ENCODE peak calls at places on chromosomes 12 and 14, in four cellular contexts. X is HepG2, V is K562, Z is GM12878. J is an unnamed sample.

GRCh38 chr12:39605501-39605900 is 14.1 kb downstream of the ABCD2 start:
- DNase-seq in V (no peak), Z (no peak), X (no peak), J (no peak)

GRCh38 chr14:31881531-31882310 is 195.4 kb upstream of the ARHGAP5 start:
- DNase-seq in X (no peak), Z (no peak), V (no peak), J (no peak)

GRCh38 chr12:14264316-14264715 is 101.2 kb upstream of the ATF7IP start:
- DNase-seq in X (no peak), Z (no peak), V (no peak), J (no peak)

GRCh38 chr12:116266631-116267349 is 10.7 kb downstream of the MED13L start:
- DNase-seq in V (no peak), Z (no peak), X (no peak), J (peak; percentile 46)

GRCh38 chr12:58529114-58529665 is 391.1 kb downstream of the LRIG3 start:
- DNase-seq in V (no peak), Z (no peak), X (no peak), J (peak; percentile 74)

GRCh38 chr14:45526715-45527549 is 273.9 kb upstream of the MIS18BP1 start:
- DNase-seq in Z (peak; percentile 1), X (peak; percentile 63), V (peak; percentile 4), J (no peak)

GRCh38 chr14:70130498-70130897 is 58.3 kb downstream of the SLC8A3 start:
- DNase-seq in V (no peak), Z (no peak), X (no peak), J (no peak)

GRCh38 chr12:27077586-27077985 is 4.8 kb downstream of the C12orf71 start:
- DNase-seq in V (no peak), X (no peak), Z (no peak), J (no peak)

GRCh38 chr12:87756111-87756510 is 273.1 kb downstream of the C12orf50 start:
- DNase-seq in X (no peak), V (no peak), Z (no peak), J (no peak)

GRCh38 chr14:98956616-98957015 is 315.4 kb downstream of the BCL11B start:
- DNase-seq in X (no peak), Z (no peak), V (no peak), J (no peak)

GRCh38 chr14:93073833-93074769 is 41.6 kb downstream of the ITPK1 start:
- DNase-seq in V (no peak), X (peak; percentile 62), Z (no peak), J (peak; percentile 43)

GRCh38 chr14:93075891-93076290 is 39.8 kb downstream of the ITPK1 start:
- DNase-seq in Z (no peak), V (no peak), X (no peak), J (no peak)

GRCh38 chr14:93076755-93077154 is 39.0 kb downstream of the ITPK1 start:
- DNase-seq in Z (no peak), X (no peak), V (no peak), J (no peak)

GRCh38 chr14:93072659-93073365 is 42.9 kb downstream of the ITPK1 start:
- DNase-seq in V (no peak), Z (peak; percentile 48), X (no peak), J (no peak)

GRCh38 chr14:93073366-93073722 is 42.4 kb downstream of the ITPK1 start:
- DNase-seq in X (no peak), Z (no peak), V (no peak), J (peak; percentile 9)
- TF ChIP-seq MYC in X (no peak), Z (no peak), V (no peak), J (no peak)

DNA sequence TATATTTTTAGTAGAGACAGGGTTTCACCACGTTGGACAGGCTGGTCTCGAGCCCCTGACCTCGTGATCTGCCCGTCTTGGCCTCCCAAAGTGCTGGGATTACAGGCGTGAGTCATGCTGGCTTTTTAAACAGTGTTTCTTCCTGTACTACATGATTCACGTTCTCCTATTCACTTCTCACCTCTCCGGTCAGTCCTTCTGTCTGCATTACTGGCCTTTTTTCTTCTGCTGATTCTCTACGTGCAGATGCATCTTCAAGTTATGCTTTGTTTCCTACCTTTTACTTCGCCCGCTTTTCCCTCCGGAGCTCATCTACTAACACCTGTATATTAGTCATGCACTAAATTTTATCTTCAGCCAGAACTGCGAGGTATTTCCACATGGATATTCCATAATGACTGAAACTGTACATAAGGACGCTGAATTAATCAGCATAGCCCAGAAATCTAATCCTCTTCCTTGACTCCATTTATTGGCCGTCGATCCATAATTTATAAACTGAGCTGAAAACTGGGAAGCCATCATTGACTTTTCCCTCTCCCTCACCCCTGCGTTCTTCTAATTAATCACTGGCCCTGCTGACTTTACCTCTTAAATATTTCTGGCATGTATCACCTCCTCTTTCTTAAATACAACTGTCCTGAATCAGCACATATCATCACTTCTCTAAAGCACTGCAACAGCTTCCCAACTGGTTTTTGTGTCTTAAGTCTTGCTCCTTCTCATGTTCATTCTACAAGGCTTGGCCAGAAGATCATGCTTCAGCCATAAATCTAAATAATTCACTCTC is 296.0 kb upstream of the FLRT2 start:
- DNase-seq in Z (no peak), V (no peak), X (no peak), J (peak; percentile 67)
- H3K4me3 ChIP-seq in Z (no peak overlapping the region), V (no peak overlapping the region), X (no peak overlapping the region), J (no peak overlapping the region)

GRCh38 chr12:108514973-108515814 is at the start of gene FICD:
- DNase-seq in Z (peak; percentile 97), V (peak; percentile 97), X (peak; percentile 97), J (peak; percentile 99)

GRCh38 chr12:108516511-108517275 is 1.6 kb downstream of the FICD start:
- DNase-seq in V (no peak), Z (no peak), X (no peak), J (peak; percentile 7)

GRCh38 chr12:108514468-108514972 is 557 bp upstream of the FICD start:
- DNase-seq in V (no peak), X (no peak), Z (no peak), J (no peak)

GRCh38 chr12:108517288-108518100 is 2.4 kb downstream of the FICD start:
- DNase-seq in V (no peak), Z (no peak), X (no peak), J (no peak)

DNA sequence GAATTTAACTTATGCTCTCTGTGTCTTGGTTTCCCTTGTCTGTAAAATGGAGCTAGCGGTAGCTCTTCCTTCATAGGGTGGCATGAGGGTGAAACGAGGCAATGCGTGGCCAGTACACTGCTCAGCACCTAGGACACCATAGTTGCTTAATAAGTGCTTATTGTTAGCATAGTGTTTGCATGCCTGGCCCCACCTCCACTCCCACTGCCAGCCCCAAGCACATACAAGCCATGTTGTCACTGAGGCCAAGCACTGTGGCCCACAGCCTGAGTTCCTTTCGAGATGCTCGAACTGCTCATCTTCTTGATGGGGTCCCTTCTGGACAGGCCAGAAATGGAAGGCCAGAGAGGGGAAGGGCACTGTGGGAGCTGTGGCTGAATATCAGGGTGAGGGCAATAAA is 839 bp downstream of the FICD start:
- DNase-seq in Z (no peak), V (no peak), X (peak; percentile 17), J (peak; percentile 7)
- H2AFZ ChIP-seq in Z (no peak overlapping the region), V (peak overlapping the region; percentile 81), X (no peak overlapping the region), J (no peak overlapping the region)

GRCh38 chr12:102096855-102097254 is 23.1 kb downstream of the NUP37 start:
- DNase-seq in V (no peak), Z (no peak), X (no peak), J (no peak)

GRCh38 chr12:102095677-102096263 is 24.1 kb downstream of the NUP37 start:
- DNase-seq in X (peak; percentile 9), Z (peak; percentile 4), V (peak; percentile 14), J (peak; percentile 50)

GRCh38 chr12:102093319-102093718 is 26.6 kb downstream of the NUP37 start:
- DNase-seq in V (no peak), Z (no peak), X (no peak), J (no peak)
- TF ChIP-seq MYC in V (no peak), Z (no peak), X (no peak), J (no peak)

DNA sequence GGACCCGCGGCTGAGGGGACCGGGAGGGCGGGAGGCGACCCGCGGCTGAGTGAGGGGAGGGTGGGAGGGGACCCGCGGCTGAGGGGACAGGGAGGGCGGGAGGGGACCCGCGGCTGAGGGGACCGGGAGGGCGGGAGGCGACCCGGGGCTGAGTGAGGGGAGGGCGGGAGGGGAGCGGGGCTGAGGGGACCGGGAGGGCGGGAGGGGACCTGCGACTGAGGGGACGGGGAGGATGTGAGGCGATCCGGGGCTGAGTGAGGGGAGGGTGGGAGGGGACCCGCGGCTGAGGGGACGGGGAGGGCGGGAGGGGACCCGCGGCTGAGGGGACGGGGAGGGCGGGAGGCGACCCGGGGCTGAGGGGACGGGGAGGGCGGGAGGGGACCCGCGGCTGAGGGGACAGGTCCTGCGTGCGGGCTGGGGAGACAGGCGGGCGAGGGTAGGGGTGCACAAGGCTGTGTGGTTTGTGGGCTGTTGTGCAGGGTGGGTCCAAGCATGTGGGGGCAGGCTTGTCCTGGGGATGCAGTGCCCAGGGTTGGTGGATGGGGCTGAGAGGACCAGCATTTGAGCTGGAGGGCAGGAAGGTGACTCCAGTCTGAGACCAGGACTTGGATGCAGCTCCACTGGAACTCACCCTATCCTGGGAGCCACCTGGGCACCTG is 9.2 kb downstream of the PLD4 start:
- DNase-seq in X (no peak), V (no peak), Z (no peak), J (no peak)
- H3K4me3 ChIP-seq in X (no peak overlapping the region), V (no peak overlapping the region), Z (no peak overlapping the region), J (no peak overlapping the region)

GRCh38 chr12:74791365-74791764 is 253.7 kb downstream of the ATXN7L3B start:
- DNase-seq in Z (no peak), V (no peak), X (no peak), J (no peak)
- H2AFZ ChIP-seq in Z (no peak overlapping the region), V (no peak overlapping the region), X (no peak overlapping the region), J (no peak overlapping the region)

GRCh38 chr12:30884804-30885203 is 41.7 kb upstream of the TSPAN11 start:
- DNase-seq in Z (no peak), X (no peak), V (no peak), J (no peak)

GRCh38 chr12:30887226-30887625 is 39.3 kb upstream of the TSPAN11 start:
- DNase-seq in Z (no peak), V (no peak), X (no peak), J (no peak)

GRCh38 chr12:30882706-30883105 is 43.8 kb upstream of the TSPAN11 start:
- DNase-seq in Z (no peak), X (no peak), V (no peak), J (peak; percentile 22)

GRCh38 chr12:30888241-30888640 is 38.3 kb upstream of the TSPAN11 start:
- DNase-seq in V (no peak), X (no peak), Z (no peak), J (no peak)

DNA sequence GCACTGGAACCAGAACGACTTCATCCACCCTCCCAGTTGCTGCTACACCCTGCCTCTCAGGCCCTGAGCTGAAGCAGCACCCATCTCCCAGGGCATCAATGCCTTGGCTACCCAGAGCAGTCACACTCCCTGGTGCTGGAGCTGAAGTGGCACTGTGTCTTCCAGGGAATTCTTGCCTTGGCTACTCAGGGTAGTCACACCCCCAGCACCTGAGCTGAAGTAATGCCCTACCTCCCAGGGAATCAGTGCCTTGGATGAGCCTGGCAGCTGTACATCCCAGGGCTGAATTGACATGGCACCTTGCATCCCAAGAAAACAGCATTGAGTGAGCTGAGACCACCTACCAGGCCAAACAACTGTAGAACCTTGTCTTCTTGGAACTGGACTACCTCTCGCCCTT is 41.2 kb upstream of the TSPAN11 start:
- DNase-seq in Z (no peak), V (no peak), X (no peak), J (no peak)
- TF ChIP-seq MYC in Z (no peak), V (no peak), X (no peak), J (no peak)

DNA sequence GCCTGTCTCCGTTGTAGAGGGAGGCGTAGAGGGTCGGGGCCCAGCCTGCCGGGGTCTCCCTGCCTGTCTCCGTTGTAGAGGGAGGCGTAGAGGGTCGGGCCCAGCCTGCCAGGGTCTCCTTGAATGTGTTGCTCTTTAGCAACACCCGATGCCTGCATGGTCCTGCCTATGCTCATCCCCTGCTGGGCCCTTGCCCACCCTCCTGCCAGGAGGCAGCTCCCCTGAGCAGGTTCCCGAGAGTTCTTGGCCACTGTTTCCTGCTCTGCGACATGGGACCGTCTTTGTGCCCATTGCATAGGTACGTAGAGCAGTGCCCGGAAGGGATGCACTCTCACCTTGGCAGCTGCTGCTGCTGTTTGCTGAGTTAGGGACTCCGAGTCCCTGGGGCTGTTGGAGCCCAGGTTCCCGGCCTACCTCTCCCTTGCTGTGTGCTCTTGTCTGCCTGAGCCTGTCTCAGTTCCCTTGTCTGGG is 3.3 kb downstream of the KIF26A start:
- DNase-seq in X (no peak), V (no peak), Z (no peak), J (no peak)
- H3K4me3 ChIP-seq in X (no peak overlapping the region), V (no peak overlapping the region), Z (no peak overlapping the region), J (no peak overlapping the region)

J was measured in endothelial cell of umbilical vein.